ENCODE peak calls at places on chromosome 13, in six cellular contexts. J is SJSA1, H is fibroblast of lung, Y is AG09319, O is esophagus squamous epithelium, B is dorsolateral prefrontal cortex. E is an unnamed sample.

GRCh38 chr13:113147206-113147605 is 11.2 kb upstream of the PROZ start:
- DNase-seq in O (no peak), H (no peak), J (no peak), B (no peak), Y (no peak), E (no peak)

GRCh38 chr13:25276748-25277147 is 10.5 kb downstream of the MTMR6 start:
- DNase-seq in Y (no peak), H (peak; percentile 2), B (no peak), J (no peak), O (no peak), E (no peak)

GRCh38 chr13:113291997-113292862 is 4.8 kb upstream of the LAMP1 start:
- DNase-seq in Y (no peak), J (no peak), H (peak; percentile 43), O (no peak), B (no peak), E (peak; percentile 70)

GRCh38 chr13:38535271-38535670 is 151.6 kb upstream of the FREM2 start:
- DNase-seq in H (no peak), B (no peak), Y (no peak), J (no peak), O (no peak), E (peak; percentile 55)

GRCh38 chr13:112984954-112985802 is 16.2 kb downstream of the MCF2L start:
- DNase-seq in Y (no peak), O (no peak), H (no peak), B (no peak), J (no peak), E (peak; percentile 32)

GRCh38 chr13:99542788-99543406 is 41.6 kb downstream of the TM9SF2 start:
- DNase-seq in B (no peak), O (peak; percentile 4), Y (no peak), H (no peak), J (no peak), E (no peak)

GRCh38 chr13:51451134-51451466 is 1.7 kb downstream of the INTS6 start:
- DNase-seq in J (no peak), O (no peak), Y (no peak), B (no peak), H (no peak), E (no peak)

GRCh38 chr13:29707876-29708543 is 112.5 kb upstream of the SLC7A1 start:
- DNase-seq in H (peak; percentile 34), O (no peak), Y (peak; percentile 15), J (peak; percentile 63), B (no peak), E (peak; percentile 8)

GRCh38 chr13:85812282-85812681 is 13.1 kb upstream of the SLITRK6 start:
- DNase-seq in O (no peak), J (no peak), B (no peak), Y (no peak), H (no peak), E (no peak)

GRCh38 chr13:101398191-101398590 is 18.1 kb downstream of the NALCN start:
- DNase-seq in O (no peak), B (no peak), J (no peak), Y (no peak), H (peak; percentile 41), E (no peak)

GRCh38 chr13:35219021-35219420 is 257.5 kb downstream of the MAB21L1 start:
- DNase-seq in Y (no peak), B (no peak), O (no peak), H (no peak), J (no peak), E (no peak)

GRCh38 chr13:46994492-46994891 is 97.6 kb upstream of the HTR2A start:
- DNase-seq in B (no peak), O (no peak), H (no peak), Y (no peak), J (no peak), E (no peak)

GRCh38 chr13:50891206-50891605 is 18.4 kb upstream of the RNASEH2B start:
- DNase-seq in O (no peak), H (no peak), B (no peak), J (no peak), Y (no peak), E (no peak)

GRCh38 chr13:111337741-111338140 is 17.3 kb downstream of the TEX29 start:
- DNase-seq in H (no peak), B (no peak), O (no peak), Y (no peak), J (peak; percentile 55), E (no peak)

GRCh38 chr13:45575830-45576180 is 39.7 kb downstream of the ERICH6B start:
- DNase-seq in J (no peak), Y (no peak), H (no peak), B (no peak), O (no peak), E (peak; percentile 3)

GRCh38 chr13:106385669-106386068 is 149.8 kb downstream of the EFNB2 start:
- DNase-seq in O (no peak), J (no peak), Y (no peak), B (no peak), H (peak; percentile 19), E (no peak)

GRCh38 chr13:114339779-114340534 is 25.7 kb downstream of the CHAMP1 start:
- DNase-seq in Y (peak; percentile 28), J (no peak), B (no peak), H (peak; percentile 52), O (no peak), E (peak; percentile 76)

GRCh38 chr13:26460652-26461051 is 96.8 kb upstream of the WASF3 start:
- DNase-seq in O (no peak), B (no peak), J (no peak), H (peak; percentile 77), Y (no peak), E (no peak)

GRCh38 chr13:31240921-31241320 is 41.1 kb downstream of the B3GLCT start:
- DNase-seq in J (no peak), Y (no peak), O (no peak), B (no peak), H (peak; percentile 67), E (no peak)

E was measured in SHP77.